ENCODE peak calls at places on chromosome 7, in six cellular contexts. Z, H, O, G, C and U are unnamed samples.
A peak's percentile ranks its signal among the peaks of the same experiment; 100 is the strongest.

GRCh38 chr7:92766461-92767003 is 69.8 kb downstream of the CDK6 start:
- DNase-seq in Z (peak; percentile 34), H (no peak), O (no peak), G (no peak), C (no peak), U (no peak)

GRCh38 chr7:123440202-123440601 is 94.2 kb downstream of the IQUB start:
- DNase-seq in Z (no peak), H (peak; percentile 54), O (no peak), G (no peak), C (no peak), U (no peak)

GRCh38 chr7:117012284-117013174 is 59.2 kb downstream of the ST7 start:
- DNase-seq in Z (peak; percentile 19), H (no peak), O (no peak), G (no peak), C (no peak), U (no peak)

GRCh38 chr7:7099584-7100014 is 82.7 kb upstream of the C1GALT1 start:
- DNase-seq in Z (no peak), H (peak; percentile 84), O (no peak), G (no peak), C (no peak), U (peak; percentile 83)

GRCh38 chr7:155887174-155887525 is 74.9 kb upstream of the SHH start:
- DNase-seq in Z (no peak), H (no peak), O (no peak), G (no peak), C (no peak), U (no peak)

GRCh38 chr7:116354546-116355422 is 144.4 kb downstream of the TES start:
- DNase-seq in Z (no peak), H (no peak), O (no peak), G (no peak), C (no peak), U (peak; percentile 86)

GRCh38 chr7:102912742-102913141 is at the start of gene LRRC17:
- DNase-seq in Z (peak; percentile 87), H (no peak), O (no peak), G (no peak), C (no peak), U (no peak)

GRCh38 chr7:116802784-116803183 is 59.6 kb upstream of the CAPZA2 start:
- DNase-seq in Z (peak; percentile 77), H (no peak), O (peak; percentile 2), G (peak; percentile 11), C (no peak), U (no peak)

GRCh38 chr7:146902728-146903127 is 786.1 kb downstream of the CNTNAP2 start:
- DNase-seq in Z (no peak), H (no peak), O (no peak), G (no peak), C (no peak), U (no peak)